ENCODE peak calls at places on chromosomes 11 and 22, in eight cellular contexts. M is neural progenitor cell, V is fibroblast of lung, J is GM23248, T is PC-9, Y is GM23338, X is endothelial cell of umbilical vein, L is mammary epithelial cell. C is an unnamed sample.

GRCh38 chr11:76459846-76460245 is 15.0 kb downstream of the EMSY start:
- DNase-seq in L (no peak), J (no peak), Y (no peak), X (no peak), T (no peak), V (no peak), M (no peak), C (no peak)

GRCh38 chr22:27241430-27242110 is 560.0 kb downstream of the MN1 start:
- DNase-seq in T (no peak), V (no peak), J (peak; percentile 32), X (peak; percentile 83), Y (no peak), L (no peak), M (no peak), C (no peak)

GRCh38 chr11:221539-221938 is 14.0 kb downstream of the RIC8A start:
- DNase-seq in V (no peak), Y (no peak), T (no peak), X (no peak), L (no peak), M (no peak), J (no peak), C (no peak)

GRCh38 chr11:69475866-69476714 is 5.4 kb upstream of the LINC01488 start:
- DNase-seq in M (no peak), V (no peak), X (no peak), L (no peak), T (no peak), J (no peak), Y (peak; percentile 72), C (no peak)

GRCh38 chr11:19978668-19979518 is 181.4 kb downstream of the DBX1 start:
- DNase-seq in X (peak; percentile 85), T (peak; percentile 61), L (peak; percentile 85), J (peak; percentile 84), V (peak; percentile 95), M (no peak), Y (no peak), C (peak; percentile 26)

GRCh38 chr22:25006354-25006753 is 53.8 kb downstream of the KIAA1671 start:
- DNase-seq in M (no peak), V (no peak), T (no peak), Y (peak; percentile 57), L (no peak), J (no peak), X (no peak), C (no peak)

GRCh38 chr22:30216710-30217109 is 29.8 kb downstream of the LIF start:
- DNase-seq in X (no peak), V (no peak), L (no peak), M (no peak), Y (no peak), J (no peak), T (no peak), C (no peak)

GRCh38 chr11:64894070-64894811 is 15.8 kb upstream of the EHD1 start:
- DNase-seq in J (peak; percentile 77), L (peak; percentile 39), Y (peak; percentile 93), V (peak; percentile 69), X (peak; percentile 44), M (peak; percentile 80), T (peak; percentile 87), C (no peak)

GRCh38 chr11:119175493-119176077 is 7.1 kb downstream of the NLRX1 start:
- DNase-seq in L (peak; percentile 22), M (no peak), J (peak; percentile 58), Y (no peak), T (no peak), V (no peak), X (peak; percentile 34), C (no peak)

GRCh38 chr22:31945971-31946680 is 1.8 kb downstream of the YWHAH start:
- DNase-seq in T (no peak), J (peak; percentile 27), V (no peak), M (peak; percentile 39), L (no peak), X (peak; percentile 27), Y (no peak), C (no peak)

GRCh38 chr22:36010090-36010489 is 18.5 kb downstream of the RBFOX2 start:
- DNase-seq in J (no peak), L (no peak), M (peak; percentile 86), V (no peak), Y (peak; percentile 88), X (no peak), T (no peak), C (no peak)

GRCh38 chr11:75270896-75271415 is 30.4 kb downstream of the TPBGL start:
- DNase-seq in Y (peak; percentile 54), M (peak; percentile 41), T (no peak), L (no peak), V (peak; percentile 27), J (peak; percentile 47), X (peak; percentile 23), C (no peak)

GRCh38 chr22:20013382-20013871 is 3.2 kb downstream of the ARVCF start:
- DNase-seq in J (peak; percentile 48), L (no peak), X (peak; percentile 67), V (peak; percentile 52), M (peak; percentile 92), Y (peak; percentile 88), T (no peak), C (no peak)

GRCh38 chr11:62879554-62879953 is 1.1 kb upstream of the SLC3A2 start:
- DNase-seq in X (peak; percentile 43), V (peak; percentile 39), J (peak; percentile 52), M (no peak), T (no peak), L (no peak), Y (peak; percentile 53), C (no peak)

GRCh38 chr11:102807921-102808320 is 10.0 kb upstream of the MMP1 start:
- DNase-seq in L (no peak), X (peak; percentile 28), V (peak; percentile 31), M (peak; percentile 77), T (peak; percentile 52), J (peak; percentile 27), Y (peak; percentile 95), C (no peak)

GRCh38 chr22:17097062-17097461 is 12.3 kb downstream of the IL17RA start:
- DNase-seq in J (no peak), T (no peak), M (no peak), L (no peak), V (no peak), Y (no peak), X (no peak), C (no peak)

GRCh38 chr22:24189249-24190158 is 8.2 kb downstream of the SUSD2 start:
- DNase-seq in J (peak; percentile 80), X (peak; percentile 61), L (peak; percentile 60), Y (peak; percentile 90), M (peak; percentile 85), T (peak; percentile 88), V (peak; percentile 60), C (peak; percentile 53)

GRCh38 chr11:42591841-42592240 is 720.0 kb upstream of the API5 start:
- DNase-seq in J (no peak), L (no peak), X (no peak), T (no peak), Y (no peak), V (no peak), M (peak; percentile 36), C (no peak)

GRCh38 chr11:650482-650881 is 13.4 kb downstream of the DRD4 start:
- DNase-seq in J (peak; percentile 31), X (no peak), T (no peak), M (no peak), Y (no peak), L (no peak), V (peak; percentile 40), C (no peak)

GRCh38 chr11:133834399-133835257 is 10.7 kb downstream of the SPATA19 start:
- DNase-seq in X (peak; percentile 2), T (no peak), V (no peak), Y (no peak), M (no peak), J (no peak), L (no peak), C (no peak)

GRCh38 chr11:12599408-12600143 is 74.6 kb upstream of the TEAD1 start:
- DNase-seq in Y (peak; percentile 79), V (no peak), X (peak; percentile 18), T (no peak), L (no peak), M (peak; percentile 71), J (peak; percentile 13), C (no peak)

GRCh38 chr11:113531575-113532451 is 56.6 kb upstream of the DRD2 start:
- DNase-seq in V (no peak), M (no peak), Y (no peak), X (no peak), T (no peak), J (peak; percentile 45), L (no peak), C (no peak)

GRCh38 chr11:83671295-83671694 is 385.1 kb upstream of the CCDC90B start:
- DNase-seq in J (peak; percentile 24), M (no peak), V (peak; percentile 19), Y (no peak), T (no peak), X (no peak), L (no peak), C (no peak)

DNA sequence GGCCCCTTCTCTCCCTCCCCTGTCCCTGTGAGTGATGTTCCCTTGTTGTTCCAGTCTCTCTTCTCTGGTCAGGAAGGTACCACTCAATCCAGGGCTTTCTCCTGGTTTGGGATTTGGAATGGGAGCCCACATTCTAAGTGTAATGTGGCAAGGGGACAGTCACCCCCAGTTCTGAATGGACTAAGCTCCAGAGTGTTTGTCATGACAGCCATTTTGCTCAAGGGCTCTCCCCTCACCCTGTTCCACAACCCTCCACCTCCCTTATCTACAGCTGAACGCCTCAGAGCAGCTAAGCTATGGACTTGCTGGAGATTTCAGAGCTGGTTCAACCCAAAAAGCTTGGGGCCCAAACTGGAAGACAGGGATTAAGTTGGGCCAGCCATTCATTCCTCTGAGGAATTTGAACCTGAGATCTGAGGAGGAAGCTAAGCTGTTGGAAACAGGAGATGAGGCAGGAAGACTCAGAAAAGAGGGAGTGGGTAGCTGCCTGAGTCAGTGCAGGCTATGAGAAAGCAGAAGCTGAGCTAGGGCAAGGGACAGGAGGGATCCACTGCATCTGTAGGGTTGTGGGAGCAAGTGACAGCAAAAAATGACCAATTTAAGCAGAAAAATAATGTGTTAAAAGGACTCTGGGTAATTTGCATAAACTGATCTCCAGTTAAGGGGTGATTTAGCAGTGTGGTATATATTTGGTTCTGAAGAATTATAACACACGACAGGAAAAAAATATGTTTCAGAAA is 22.9 kb upstream of the FCHSD2 start:
- DNase-seq in M (no peak), Y (no peak), L (no peak), J (no peak), V (no peak), X (no peak), T (no peak), C (no peak)
- H4K20me1 ChIP-seq in M (no peaks in the 10 kb centered on the region), Y (no peaks in the 10 kb centered on the region), L (no peaks in the 10 kb centered on the region), J (no peaks in the 10 kb centered on the region), V (no peaks in the 10 kb centered on the region), X (no peaks in the 10 kb centered on the region), T (no peaks in the 10 kb centered on the region), C (no peaks in the 10 kb centered on the region)

GRCh38 chr22:22239311-22239939 is 5.2 kb upstream of the VPREB1 start:
- DNase-seq in V (no peak), J (no peak), X (no peak), L (no peak), Y (no peak), M (no peak), T (no peak), C (no peak)
- TF ChIP-seq EZH2 in V (no peak), J (no peak), X (no peak), L (no peak), Y (peak; percentile 12), M (no peak), T (no peak), C (no peak)

GRCh38 chr22:46045459-46046298 is 68.7 kb upstream of the WNT7B start:
- DNase-seq in V (no peak), T (no peak), L (no peak), Y (no peak), J (peak; percentile 27), M (no peak), X (no peak), C (no peak)
- H3K4me1 ChIP-seq in V (peaks cover 23% of the 10 kb centered on the region), T (no peaks in the 10 kb centered on the region), L (peaks cover 39% of the 10 kb centered on the region), Y (peaks cover 10% of the 10 kb centered on the region), J (peaks cover 36% of the 10 kb centered on the region), M (peaks cover 4% of the 10 kb centered on the region), X (peaks cover 22% of the 10 kb centered on the region), C (peaks cover 82% of the 10 kb centered on the region)

GRCh38 chr22:37569009-37569920 is 9.0 kb downstream of the CDC42EP1 start:
- DNase-seq in T (peak; percentile 65), L (no peak), M (no peak), X (no peak), V (no peak), J (no peak), Y (peak; percentile 59), C (no peak)
- H4K20me1 ChIP-seq in T (peaks cover 41% of the 10 kb centered on the region), L (peaks cover 4% of the 10 kb centered on the region), M (no peaks in the 10 kb centered on the region), X (peaks cover 3% of the 10 kb centered on the region), V (no peaks in the 10 kb centered on the region), J (peaks cover 10% of the 10 kb centered on the region), Y (no peaks in the 10 kb centered on the region), C (peaks cover 53% of the 10 kb centered on the region)

C was measured in keratinocyte.